ENCODE peak calls at places on chromosome 1, in seven cellular contexts. One of them, this sample, is unnamed.

GRCh38 chr1:167258858-167259257 is 38.2 kb downstream of the POU2F1 start:
- DNase-seq in HCEC 1CT: no peak
- DNase-seq in T-helper 9 cell: no peak
- DNase-seq in neural crest cell: no peak
- DNase-seq in T-helper 2 cell: no peak
- DNase-seq in dermis microvascular lymphatic vessel endothelial cell: no peak
- DNase-seq in lung microvascular endothelial cell: no peak
- DNase-seq in this sample: no peak

GRCh38 chr1:61141288-61142044 is 59.1 kb downstream of the NFIA start:
- DNase-seq in T-helper 9 cell: no peak
- DNase-seq in dermis microvascular lymphatic vessel endothelial cell: peak; percentile 80
- DNase-seq in HCEC 1CT: peak; percentile 87
- DNase-seq in T-helper 2 cell: no peak
- DNase-seq in neural crest cell: no peak
- DNase-seq in lung microvascular endothelial cell: peak; percentile 79
- DNase-seq in this sample: peak; percentile 22

GRCh38 chr1:107965112-107965991 is at the start of gene VAV3:
- DNase-seq in dermis microvascular lymphatic vessel endothelial cell: peak; percentile 79
- DNase-seq in T-helper 9 cell: peak; percentile 12
- DNase-seq in lung microvascular endothelial cell: peak; percentile 94
- DNase-seq in HCEC 1CT: no peak
- DNase-seq in T-helper 2 cell: peak; percentile 7
- DNase-seq in neural crest cell: peak; percentile 77
- DNase-seq in this sample: peak; percentile 37

GRCh38 chr1:91555074-91555730 is 54.6 kb downstream of the CDC7 start:
- DNase-seq in lung microvascular endothelial cell: peak; percentile 48
- DNase-seq in dermis microvascular lymphatic vessel endothelial cell: peak; percentile 49
- DNase-seq in T-helper 2 cell: no peak
- DNase-seq in neural crest cell: no peak
- DNase-seq in HCEC 1CT: peak; percentile 41
- DNase-seq in T-helper 9 cell: no peak
- DNase-seq in this sample: peak; percentile 57

GRCh38 chr1:6935379-6936307 is 150.4 kb downstream of the CAMTA1 start:
- DNase-seq in dermis microvascular lymphatic vessel endothelial cell: peak; percentile 95
- DNase-seq in neural crest cell: no peak
- DNase-seq in T-helper 2 cell: no peak
- DNase-seq in lung microvascular endothelial cell: peak; percentile 48
- DNase-seq in T-helper 9 cell: no peak
- DNase-seq in HCEC 1CT: no peak
- DNase-seq in this sample: no peak

GRCh38 chr1:186775031-186775430 is 53.7 kb upstream of the PLA2G4A start:
- DNase-seq in dermis microvascular lymphatic vessel endothelial cell: no peak
- DNase-seq in neural crest cell: no peak
- DNase-seq in HCEC 1CT: no peak
- DNase-seq in lung microvascular endothelial cell: no peak
- DNase-seq in T-helper 2 cell: no peak
- DNase-seq in T-helper 9 cell: no peak
- DNase-seq in this sample: no peak

GRCh38 chr1:3124246-3124645 is 55.2 kb downstream of the PRDM16 start:
- DNase-seq in lung microvascular endothelial cell: no peak
- DNase-seq in T-helper 2 cell: no peak
- DNase-seq in dermis microvascular lymphatic vessel endothelial cell: no peak
- DNase-seq in neural crest cell: no peak
- DNase-seq in T-helper 9 cell: no peak
- DNase-seq in HCEC 1CT: no peak
- DNase-seq in this sample: no peak

GRCh38 chr1:33334081-33334552 is 13.2 kb upstream of the A3GALT2 start:
- DNase-seq in T-helper 9 cell: no peak
- DNase-seq in dermis microvascular lymphatic vessel endothelial cell: no peak
- DNase-seq in neural crest cell: no peak
- DNase-seq in T-helper 2 cell: no peak
- DNase-seq in HCEC 1CT: peak; percentile 47
- DNase-seq in lung microvascular endothelial cell: peak; percentile 35
- DNase-seq in this sample: peak; percentile 57

This sample was measured in ELR.